ENCODE peak calls at places on chromosomes 13 and 19, in four cellular contexts. M, L, Q and K are unnamed samples.
A peak's percentile ranks its signal among the peaks of the same experiment; 100 is the strongest.

GRCh38 chr19:12603714-12604113 is 6.9 kb downstream of the ZNF490 start:
- DNase-seq in M (no peak), L (peak; percentile 69), Q (no peak), K (no peak)

GRCh38 chr19:10286803-10287737 is at the start of gene ICAM4:
- DNase-seq in M (peak; percentile 86), L (no peak), Q (peak; percentile 63), K (peak; percentile 34)

GRCh38 chr19:4388171-4389063 is 11.9 kb downstream of the SH3GL1 start:
- DNase-seq in M (no peak), L (no peak), Q (no peak), K (no peak)

GRCh38 chr19:53461866-53462265 is 5.7 kb upstream of the ZNF813 start:
- DNase-seq in M (no peak), L (no peak), Q (no peak), K (no peak)

GRCh38 chr13:93039131-93039530 is 187.5 kb upstream of the GPC6 start:
- DNase-seq in M (no peak), L (no peak), Q (no peak), K (no peak)

GRCh38 chr13:99436686-99437416 is 64.4 kb upstream of the TM9SF2 start:
- DNase-seq in M (peak; percentile 76), L (no peak), Q (peak; percentile 64), K (peak; percentile 82)

GRCh38 chr13:99471231-99472202 is 29.8 kb upstream of the TM9SF2 start:
- DNase-seq in M (no peak), L (no peak), Q (no peak), K (no peak)

GRCh38 chr13:80307401-80307987 is 33.4 kb downstream of the SPRY2 start:
- DNase-seq in M (no peak), L (no peak), Q (no peak), K (no peak)

GRCh38 chr19:46648070-46648960 is 12.3 kb upstream of the GNG8 start:
- DNase-seq in M (no peak), L (no peak), Q (no peak), K (no peak)

GRCh38 chr13:101612736-101613135 is 160.3 kb downstream of the ITGBL1 start:
- DNase-seq in M (no peak), L (no peak), Q (no peak), K (no peak)

GRCh38 chr19:38831142-38831605 is 420 bp downstream of the ECH1 start:
- DNase-seq in M (peak; percentile 53), L (no peak), Q (peak; percentile 87), K (peak; percentile 50)

GRCh38 chr13:103539265-103539664 is 473.0 kb upstream of the SLC10A2 start:
- DNase-seq in M (no peak), L (no peak), Q (no peak), K (peak; percentile 4)

GRCh38 chr19:57280913-57281425 is 684 bp downstream of the ZNF460 start:
- DNase-seq in M (no peak), L (no peak), Q (no peak), K (no peak)

GRCh38 chr19:43452517-43453045 is 12.8 kb downstream of the LYPD3 start:
- DNase-seq in M (no peak), L (no peak), Q (no peak), K (no peak)

GRCh38 chr13:60016229-60016628 is 147.5 kb downstream of the DIAPH3 start:
- DNase-seq in M (no peak), L (no peak), Q (no peak), K (no peak)

GRCh38 chr19:10388957-10389356 is 8.6 kb upstream of the TYK2 start:
- DNase-seq in M (peak; percentile 72), L (peak; percentile 69), Q (peak; percentile 80), K (peak; percentile 70)

GRCh38 chr19:485583-486236 is 10.6 kb upstream of the MADCAM1 start:
- DNase-seq in M (no peak), L (no peak), Q (peak; percentile 88), K (no peak)

GRCh38 chr13:20263393-20264044 is 31.4 kb upstream of the GJB6 start:
- DNase-seq in M (no peak), L (no peak), Q (peak; percentile 59), K (no peak)

GRCh38 chr19:2796659-2797266 is 11.5 kb downstream of the THOP1 start:
- DNase-seq in M (no peak), L (no peak), Q (no peak), K (no peak)

GRCh38 chr13:103272770-103273169 is 206.6 kb upstream of the SLC10A2 start:
- DNase-seq in M (no peak), L (no peak), Q (no peak), K (no peak)

GRCh38 chr19:4504874-4505569 is 13.3 kb downstream of the PLIN4 start:
- DNase-seq in M (no peak), L (no peak), Q (no peak), K (no peak)

GRCh38 chr19:37999309-38000213 is 92.6 kb downstream of the SIPA1L3 start:
- DNase-seq in M (no peak), L (no peak), Q (no peak), K (no peak)

GRCh38 chr19:17539288-17540117 is 15.9 kb upstream of the COLGALT1 start:
- DNase-seq in M (peak; percentile 99), L (no peak), Q (peak; percentile 85), K (peak; percentile 99)

GRCh38 chr19:34841780-34842179 is 68.8 kb upstream of the ZNF599 start:
- DNase-seq in M (no peak), L (no peak), Q (no peak), K (no peak)

GRCh38 chr19:22286151-22286810 is at the start of gene ZNF729:
- DNase-seq in M (no peak), L (no peak), Q (no peak), K (no peak)

GRCh38 chr19:1173845-1174809 is at the start of gene SBNO2:
- DNase-seq in M (peak; percentile 99), L (no peak), Q (peak; percentile 69), K (peak; percentile 99)

GRCh38 chr13:99656843-99657506 is 155.7 kb downstream of the TM9SF2 start:
- DNase-seq in M (no peak), L (no peak), Q (no peak), K (no peak)

GRCh38 chr19:16801599-16801998 is 27.6 kb upstream of the SIN3B start:
- DNase-seq in M (no peak), L (no peak), Q (no peak), K (peak; percentile 61)

GRCh38 chr13:111165611-111166010 is 50.5 kb downstream of the ARHGEF7 start:
- DNase-seq in M (no peak), L (no peak), Q (no peak), K (no peak)

GRCh38 chr13:70896136-70896535 is 787.9 kb upstream of the KLHL1 start:
- DNase-seq in M (no peak), L (no peak), Q (no peak), K (no peak)

GRCh38 chr13:91667486-91667885 is 269.1 kb downstream of the GPC5 start:
- DNase-seq in M (no peak), L (no peak), Q (no peak), K (no peak)

GRCh38 chr19:5951338-5951861 is 26.5 kb downstream of the RANBP3 start:
- DNase-seq in M (no peak), L (no peak), Q (no peak), K (no peak)

GRCh38 chr19:6103217-6103644 is 7.1 kb downstream of the RFX2 start:
- DNase-seq in M (no peak), L (no peak), Q (no peak), K (no peak)

GRCh38 chr19:58326914-58327726 is at the start of gene ZSCAN22:
- DNase-seq in M (peak; percentile 93), L (peak; percentile 68), Q (peak; percentile 93), K (peak; percentile 95)

DNA sequence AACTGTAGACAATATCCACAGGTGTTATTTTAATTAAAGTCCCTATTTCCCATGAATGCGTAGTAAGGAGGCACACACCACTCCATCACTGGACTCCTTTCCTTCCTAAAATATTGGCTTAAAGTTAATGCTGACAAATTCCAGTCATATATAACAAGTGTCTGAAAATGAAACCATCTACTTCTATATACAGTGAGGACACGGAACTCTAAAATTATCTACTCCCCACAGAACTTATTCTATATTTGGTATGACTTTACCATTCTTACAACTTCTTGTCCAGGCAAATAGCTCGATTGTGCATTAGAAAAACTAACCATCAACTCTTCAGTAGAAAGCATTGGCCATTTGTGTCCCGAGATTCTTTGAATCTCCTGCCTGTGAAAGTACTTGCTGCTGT is 1560.2 kb downstream of the EFNB2 start:
- DNase-seq in M (no peak), L (no peak), Q (no peak), K (no peak)
- TF ChIP-seq FOXM1 in M (no peak), L (no peak), Q (no peak), K (no peak)

GRCh38 chr13:26475176-26476110 is 82.0 kb upstream of the WASF3 start:
- DNase-seq in M (no peak), L (no peak), Q (no peak), K (no peak)

GRCh38 chr13:26477681-26478080 is 79.8 kb upstream of the WASF3 start:
- DNase-seq in M (no peak), L (no peak), Q (no peak), K (no peak)

GRCh38 chr13:26474286-26474685 is 83.2 kb upstream of the WASF3 start:
- DNase-seq in M (no peak), L (no peak), Q (no peak), K (no peak)

GRCh38 chr13:26476744-26477129 is 80.7 kb upstream of the WASF3 start:
- DNase-seq in M (no peak), L (no peak), Q (no peak), K (no peak)

DNA sequence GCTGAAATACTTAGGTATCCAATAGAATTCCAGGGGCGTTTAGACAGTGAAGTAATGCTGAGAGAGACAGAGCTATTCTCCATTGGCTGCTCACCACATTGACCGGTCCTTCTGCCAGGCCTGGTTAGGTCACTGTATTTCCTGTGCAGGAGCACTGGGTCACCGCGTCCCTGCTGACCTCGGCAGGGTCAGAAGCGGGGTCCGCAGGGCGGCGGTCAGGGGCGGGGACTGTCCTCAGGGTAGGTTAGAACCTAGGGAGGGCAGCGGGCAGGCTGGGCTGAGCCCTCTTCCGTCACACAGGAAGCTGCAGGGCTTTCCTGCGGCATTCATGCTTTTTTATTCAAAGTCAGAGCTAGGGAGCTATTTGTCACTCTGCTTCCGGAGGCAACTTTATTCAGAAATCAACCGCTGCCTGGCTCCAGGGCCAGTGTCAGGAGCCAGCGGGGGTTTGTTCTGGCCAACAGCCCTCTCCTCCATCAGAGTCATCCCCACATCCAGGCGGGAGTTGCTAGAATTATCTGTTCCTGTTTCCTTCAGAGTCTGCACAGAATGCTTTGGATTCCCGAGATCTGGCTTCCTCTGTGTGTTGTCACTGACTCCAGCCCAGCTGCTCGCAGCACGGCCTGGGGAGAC is 81.3 kb upstream of the WASF3 start:
- DNase-seq in M (no peak), L (no peak), Q (peak; percentile 34), K (no peak)
- TF ChIP-seq BHLHE40 in M (no peak), L (no peak), Q (no peak), K (no peak)

GRCh38 chr13:46555722-46556121 is 2.8 kb downstream of the LRCH1 start:
- DNase-seq in M (no peak), L (no peak), Q (no peak), K (no peak)
- TF ChIP-seq TARDBP in M (no peak), L (no peak), Q (no peak), K (no peak)

DNA sequence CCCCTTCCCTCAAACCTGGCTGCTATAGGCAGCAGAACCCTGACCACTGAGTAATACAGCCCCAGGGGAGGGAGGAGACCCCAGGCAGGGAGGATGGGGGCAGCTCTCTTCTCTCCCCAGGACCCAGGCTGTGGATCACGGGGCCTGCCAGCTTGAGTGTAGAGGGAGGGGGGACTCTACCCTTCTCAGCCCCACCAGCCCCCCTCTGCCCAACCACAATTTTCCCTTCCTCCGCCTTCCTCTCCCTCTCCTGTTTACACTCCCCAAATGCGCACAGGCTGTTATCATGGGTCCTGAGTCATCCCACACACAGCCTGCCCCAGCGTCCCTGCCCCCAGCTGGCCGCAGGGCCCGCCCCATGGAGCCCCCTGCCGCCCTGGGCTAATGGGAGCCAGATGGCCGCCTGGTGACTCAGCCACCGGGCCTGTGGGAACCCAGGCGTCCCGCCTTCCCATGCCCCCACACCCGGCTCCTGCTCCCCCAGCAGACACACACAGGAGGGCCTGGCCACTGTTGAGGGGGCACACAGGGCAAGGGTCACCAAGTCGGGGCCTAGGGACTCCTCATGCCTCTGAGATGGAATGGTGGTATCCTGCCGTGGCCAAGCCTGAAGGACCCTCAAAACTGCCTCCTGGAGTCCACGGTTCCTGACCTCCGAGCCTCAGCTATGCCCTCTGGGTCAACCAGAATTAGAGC is 13.6 kb downstream of the CCDC97 start:
- DNase-seq in M (peak; percentile 92), L (no peak), Q (peak; percentile 87), K (no peak)
- TF ChIP-seq FOXM1 in M (no peak), L (no peak), Q (no peak), K (no peak)